ENCODE peak calls at places on chromosomes 5 and 9, in six cellular contexts. One of them, this sample, is unnamed.

GRCh38 chr9:130448035-130448624 is 3.4 kb downstream of the ASS1 start:
- DNase-seq in A549: no peak
- DNase-seq in mucosa of descending colon: peak
- DNase-seq in foreskin fibroblast: peak
- DNase-seq in lung: no peak
- DNase-seq in HCT116: no peak
- DNase-seq in this sample: no peak

GRCh38 chr5:135289651-135290050 is 109.4 kb downstream of the MACROH2A1 start:
- DNase-seq in A549: no peak
- DNase-seq in mucosa of descending colon: no peak
- DNase-seq in foreskin fibroblast: no peak
- DNase-seq in lung: no peak
- DNase-seq in HCT116: no peak
- DNase-seq in this sample: no peak

GRCh38 chr5:153813871-153814270 is 224.8 kb downstream of the FAM114A2 start:
- DNase-seq in A549: no peak
- DNase-seq in mucosa of descending colon: no peak
- DNase-seq in foreskin fibroblast: peak
- DNase-seq in lung: no peak
- DNase-seq in HCT116: no peak
- DNase-seq in this sample: no peak

GRCh38 chr9:77751341-77752091 is 103.4 kb upstream of the GNA14 start:
- DNase-seq in A549: peak
- DNase-seq in mucosa of descending colon: no peak
- DNase-seq in foreskin fibroblast: peak
- DNase-seq in lung: no peak
- DNase-seq in HCT116: peak
- DNase-seq in this sample: no peak

GRCh38 chr5:41270423-41271251 is 57.3 kb upstream of the C6 start:
- DNase-seq in A549: peak
- DNase-seq in mucosa of descending colon: no peak
- DNase-seq in foreskin fibroblast: peak
- DNase-seq in lung: no peak
- DNase-seq in HCT116: peak
- DNase-seq in this sample: peak

GRCh38 chr9:133750927-133751649 is 12.9 kb upstream of the SARDH start:
- DNase-seq in A549: no peak
- DNase-seq in mucosa of descending colon: no peak
- DNase-seq in foreskin fibroblast: no peak
- DNase-seq in lung: no peak
- DNase-seq in HCT116: no peak
- DNase-seq in this sample: no peak

GRCh38 chr5:145316282-145316681 is 518.9 kb downstream of the PRELID2 start:
- DNase-seq in A549: no peak
- DNase-seq in mucosa of descending colon: no peak
- DNase-seq in foreskin fibroblast: no peak
- DNase-seq in lung: no peak
- DNase-seq in HCT116: no peak
- DNase-seq in this sample: no peak

GRCh38 chr9:38037981-38038306 is 31.1 kb downstream of the SHB start:
- DNase-seq in A549: no peak
- DNase-seq in mucosa of descending colon: no peak
- DNase-seq in foreskin fibroblast: no peak
- DNase-seq in lung: no peak
- DNase-seq in HCT116: no peak
- DNase-seq in this sample: no peak

GRCh38 chr5:176979669-176980068 is 26.9 kb downstream of the UIMC1 start:
- DNase-seq in A549: no peak
- DNase-seq in mucosa of descending colon: no peak
- DNase-seq in foreskin fibroblast: no peak
- DNase-seq in lung: no peak
- DNase-seq in HCT116: no peak
- DNase-seq in this sample: no peak

GRCh38 chr5:166716856-166717492 is 1574.5 kb upstream of the WWC1 start:
- DNase-seq in A549: no peak
- DNase-seq in mucosa of descending colon: no peak
- DNase-seq in foreskin fibroblast: no peak
- DNase-seq in lung: no peak
- DNase-seq in HCT116: no peak
- DNase-seq in this sample: no peak

GRCh38 chr9:9730174-9730573 is 882.6 kb downstream of the PTPRD start:
- DNase-seq in A549: no peak
- DNase-seq in mucosa of descending colon: no peak
- DNase-seq in foreskin fibroblast: no peak
- DNase-seq in lung: no peak
- DNase-seq in HCT116: no peak
- DNase-seq in this sample: no peak

GRCh38 chr5:152349683-152350526 is 55.2 kb downstream of the NMUR2 start:
- DNase-seq in A549: peak
- DNase-seq in mucosa of descending colon: no peak
- DNase-seq in foreskin fibroblast: peak
- DNase-seq in lung: peak
- DNase-seq in HCT116: peak
- DNase-seq in this sample: peak

GRCh38 chr9:18185196-18185595 is 288.8 kb upstream of the ADAMTSL1 start:
- DNase-seq in A549: no peak
- DNase-seq in mucosa of descending colon: no peak
- DNase-seq in foreskin fibroblast: no peak
- DNase-seq in lung: no peak
- DNase-seq in HCT116: no peak
- DNase-seq in this sample: no peak

GRCh38 chr9:129558063-129558550 is 62.8 kb downstream of the C9orf50 start:
- DNase-seq in A549: no peak
- DNase-seq in mucosa of descending colon: peak
- DNase-seq in foreskin fibroblast: no peak
- DNase-seq in lung: no peak
- DNase-seq in HCT116: no peak
- DNase-seq in this sample: no peak

GRCh38 chr5:9356306-9356942 is 189.5 kb downstream of the SEMA5A start:
- DNase-seq in A549: no peak
- DNase-seq in mucosa of descending colon: no peak
- DNase-seq in foreskin fibroblast: peak
- DNase-seq in lung: no peak
- DNase-seq in HCT116: no peak
- DNase-seq in this sample: no peak

GRCh38 chr9:135240871-135241311 is 153.4 kb downstream of the OLFM1 start:
- DNase-seq in A549: no peak
- DNase-seq in mucosa of descending colon: no peak
- DNase-seq in foreskin fibroblast: no peak
- DNase-seq in lung: no peak
- DNase-seq in HCT116: no peak
- DNase-seq in this sample: no peak

GRCh38 chr5:158313739-158314464 is 455.0 kb upstream of the CLINT1 start:
- DNase-seq in A549: no peak
- DNase-seq in mucosa of descending colon: no peak
- DNase-seq in foreskin fibroblast: no peak
- DNase-seq in lung: no peak
- DNase-seq in HCT116: no peak
- DNase-seq in this sample: no peak

GRCh38 chr9:15157371-15157770 is 149.6 kb downstream of the TTC39B start:
- DNase-seq in A549: no peak
- DNase-seq in mucosa of descending colon: no peak
- DNase-seq in foreskin fibroblast: peak
- DNase-seq in lung: no peak
- DNase-seq in HCT116: no peak
- DNase-seq in this sample: no peak

GRCh38 chr5:68336200-68336599 is 120.6 kb downstream of the PIK3R1 start:
- DNase-seq in A549: no peak
- DNase-seq in mucosa of descending colon: no peak
- DNase-seq in foreskin fibroblast: peak
- DNase-seq in lung: no peak
- DNase-seq in HCT116: no peak
- DNase-seq in this sample: no peak

GRCh38 chr5:138032028-138032571 is 779 bp downstream of the FAM13B start:
- DNase-seq in A549: peak
- DNase-seq in mucosa of descending colon: peak
- DNase-seq in foreskin fibroblast: peak
- DNase-seq in lung: peak
- DNase-seq in HCT116: no peak
- DNase-seq in this sample: peak

GRCh38 chr5:150622157-150622556 is 18.3 kb upstream of the SYNPO start:
- DNase-seq in A549: no peak
- DNase-seq in mucosa of descending colon: no peak
- DNase-seq in foreskin fibroblast: no peak
- DNase-seq in lung: no peak
- DNase-seq in HCT116: no peak
- DNase-seq in this sample: no peak

GRCh38 chr9:87882627-87883026 is at the start of gene SPATA31E1:
- DNase-seq in A549: no peak
- DNase-seq in mucosa of descending colon: no peak
- DNase-seq in foreskin fibroblast: no peak
- DNase-seq in lung: no peak
- DNase-seq in HCT116: no peak
- DNase-seq in this sample: no peak

GRCh38 chr5:151068571-151069197 is 12.2 kb downstream of the TNIP1 start:
- DNase-seq in A549: no peak
- DNase-seq in mucosa of descending colon: no peak
- DNase-seq in foreskin fibroblast: peak
- DNase-seq in lung: no peak
- DNase-seq in HCT116: no peak
- DNase-seq in this sample: no peak

GRCh38 chr9:136840877-136841645 is 1.2 kb upstream of the AJM1 start:
- DNase-seq in A549: no peak
- DNase-seq in mucosa of descending colon: peak
- DNase-seq in foreskin fibroblast: peak
- DNase-seq in lung: no peak
- DNase-seq in HCT116: no peak
- DNase-seq in this sample: peak

GRCh38 chr9:136837146-136837855 is 5.0 kb upstream of the AJM1 start:
- DNase-seq in A549: no peak
- DNase-seq in mucosa of descending colon: no peak
- DNase-seq in foreskin fibroblast: no peak
- DNase-seq in lung: no peak
- DNase-seq in HCT116: no peak
- DNase-seq in this sample: no peak

GRCh38 chr9:136838314-136839228 is 3.7 kb upstream of the AJM1 start:
- DNase-seq in A549: no peak
- DNase-seq in mucosa of descending colon: peak
- DNase-seq in foreskin fibroblast: no peak
- DNase-seq in lung: no peak
- DNase-seq in HCT116: no peak
- DNase-seq in this sample: no peak

GRCh38 chr9:136839229-136840139 is 2.8 kb upstream of the AJM1 start:
- DNase-seq in A549: no peak
- DNase-seq in mucosa of descending colon: peak
- DNase-seq in foreskin fibroblast: no peak
- DNase-seq in lung: no peak
- DNase-seq in HCT116: no peak
- DNase-seq in this sample: no peak

DNA sequence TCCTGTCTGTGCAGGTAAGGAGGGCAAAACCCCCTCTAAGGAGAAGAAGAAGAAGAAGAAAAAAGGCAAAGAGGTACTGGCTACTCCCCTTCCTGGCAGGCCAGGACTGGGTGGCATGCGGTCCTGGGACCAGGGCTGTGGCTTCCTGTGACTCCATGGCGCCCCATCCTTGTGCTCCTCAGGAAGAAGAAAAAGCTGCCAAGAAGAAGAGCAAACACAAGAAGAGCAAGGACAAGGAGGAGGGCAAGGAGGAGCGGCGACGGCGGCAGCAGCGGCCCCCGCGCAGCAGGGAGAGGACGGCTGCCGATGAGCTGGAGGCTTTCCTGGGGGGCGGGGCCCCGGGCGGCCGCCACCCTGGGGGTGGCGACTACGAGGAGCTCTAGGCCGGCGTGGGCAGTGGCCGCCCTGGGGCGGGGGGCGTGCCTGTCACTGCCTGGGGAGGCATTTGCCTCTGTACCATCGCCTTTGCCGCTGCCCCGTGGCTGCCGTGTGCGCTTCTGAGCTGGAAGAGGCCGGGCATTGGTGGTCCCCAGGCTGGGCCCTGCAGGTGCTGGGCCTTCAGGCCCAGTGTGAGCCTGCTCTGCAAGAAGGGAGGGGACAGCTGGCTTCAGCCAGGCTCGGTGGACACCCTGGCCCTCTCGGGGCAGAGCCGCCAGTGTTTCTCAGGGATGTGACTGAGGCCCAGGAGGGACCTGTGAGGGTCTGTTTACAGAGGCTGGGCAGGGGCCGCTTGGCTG is 2.0 kb upstream of the AJM1 start:
- DNase-seq in A549: no peak
- DNase-seq in mucosa of descending colon: no peak
- DNase-seq in foreskin fibroblast: no peak
- DNase-seq in lung: no peak
- DNase-seq in HCT116: no peak
- DNase-seq in this sample: no peak
- TF ChIP-seq CTCF in A549: no peak
- TF ChIP-seq CTCF in mucosa of descending colon: no peak
- TF ChIP-seq CTCF in foreskin fibroblast: no peak
- TF ChIP-seq CTCF in lung: no peak
- TF ChIP-seq CTCF in HCT116: no peak
- TF ChIP-seq CTCF in this sample: no peak

GRCh38 chr5:33816791-33817190 is 75.0 kb downstream of the ADAMTS12 start:
- DNase-seq in A549: no peak
- DNase-seq in mucosa of descending colon: no peak
- DNase-seq in foreskin fibroblast: peak
- DNase-seq in lung: no peak
- DNase-seq in HCT116: no peak
- DNase-seq in this sample: no peak
- H3K4me3 ChIP-seq in A549: no peak
- H3K4me3 ChIP-seq in mucosa of descending colon: no peak
- H3K4me3 ChIP-seq in foreskin fibroblast: no peak
- H3K4me3 ChIP-seq in lung: no peak
- H3K4me3 ChIP-seq in HCT116: no peak
- H3K4me3 ChIP-seq in this sample: no peak

GRCh38 chr9:103169798-103170197 is 174.7 kb downstream of the CYLC2 start:
- DNase-seq in A549: no peak
- DNase-seq in mucosa of descending colon: no peak
- DNase-seq in foreskin fibroblast: no peak
- DNase-seq in lung: no peak
- DNase-seq in HCT116: no peak
- DNase-seq in this sample: no peak

GRCh38 chr9:103167530-103167929 is 172.4 kb downstream of the CYLC2 start:
- DNase-seq in A549: no peak
- DNase-seq in mucosa of descending colon: no peak
- DNase-seq in foreskin fibroblast: no peak
- DNase-seq in lung: no peak
- DNase-seq in HCT116: no peak
- DNase-seq in this sample: no peak

DNA sequence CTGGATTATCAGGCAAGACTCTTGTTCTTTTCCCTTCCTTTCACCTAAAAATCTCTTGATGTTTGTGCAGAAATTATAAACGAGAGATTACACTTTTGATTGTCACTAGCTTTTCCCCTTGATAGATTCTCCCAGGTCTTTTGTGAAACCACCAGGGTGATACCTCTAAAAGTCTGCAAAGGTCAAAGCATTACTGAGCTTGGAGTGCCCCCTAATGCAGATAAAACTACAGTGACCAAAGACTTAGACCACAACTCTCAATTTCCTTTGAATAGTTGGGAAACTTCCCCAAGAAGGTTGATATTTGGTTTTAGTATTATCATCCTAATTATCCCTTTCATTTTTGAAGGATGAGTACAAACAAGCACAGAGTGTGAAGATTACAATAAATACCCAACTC is 173.1 kb downstream of the CYLC2 start:
- DNase-seq in A549: no peak
- DNase-seq in mucosa of descending colon: no peak
- DNase-seq in foreskin fibroblast: no peak
- DNase-seq in lung: no peak
- DNase-seq in HCT116: no peak
- DNase-seq in this sample: no peak
- TF ChIP-seq CTCF in A549: no peak
- TF ChIP-seq CTCF in mucosa of descending colon: no peak
- TF ChIP-seq CTCF in foreskin fibroblast: no peak
- TF ChIP-seq CTCF in lung: no peak
- TF ChIP-seq CTCF in HCT116: no peak
- TF ChIP-seq CTCF in this sample: no peak

GRCh38 chr5:73945505-73945904 is 319.5 kb downstream of the ARHGEF28 start:
- DNase-seq in A549: no peak
- DNase-seq in mucosa of descending colon: no peak
- DNase-seq in foreskin fibroblast: no peak
- DNase-seq in lung: no peak
- DNase-seq in HCT116: no peak
- DNase-seq in this sample: peak
- H3K4me3 ChIP-seq in A549: no peak
- H3K4me3 ChIP-seq in mucosa of descending colon: no peak
- H3K4me3 ChIP-seq in foreskin fibroblast: no peak
- H3K4me3 ChIP-seq in lung: no peak
- H3K4me3 ChIP-seq in HCT116: no peak
- H3K4me3 ChIP-seq in this sample: no peak